ENCODE peak calls at places on chromosomes 7 and 10, in eight cellular contexts. H is hippocampal formation, A is kidney epithelial cell, W is nephron progenitor cell, F is colonic mucosa, O is T-helper 9 cell, E is HCT116, N is left ventricle myocardium inferior. I is an unnamed sample.

GRCh38 chr10:27242951-27243551 is 2.5 kb upstream of the ACBD5 start:
- DNase-seq in N (peak), H (peak), F (peak), O (peak), W (peak), A (peak), E (peak), I (peak)

GRCh38 chr7:157488966-157489365 is 152.2 kb downstream of the DNAJB6 start:
- DNase-seq in E (no peak), A (no peak), W (no peak), N (no peak), O (no peak), H (no peak), F (no peak), I (no peak)

GRCh38 chr10:114694735-114695134 is 36.7 kb upstream of the ABLIM1 start:
- DNase-seq in F (peak), E (peak), H (no peak), O (peak), A (no peak), W (peak), N (no peak), I (no peak)

GRCh38 chr10:128151031-128151430 is 24.8 kb upstream of the MKI67 start:
- DNase-seq in A (no peak), N (no peak), W (peak), O (no peak), H (no peak), F (no peak), E (no peak), I (no peak)

GRCh38 chr7:92781117-92781720 is 55.2 kb downstream of the CDK6 start:
- DNase-seq in E (no peak), O (no peak), F (no peak), N (peak), H (peak), A (no peak), W (no peak), I (no peak)

GRCh38 chr10:132850896-132851295 is 64.9 kb upstream of the NKX6-2 start:
- DNase-seq in N (no peak), W (no peak), F (peak), A (no peak), O (no peak), E (no peak), H (no peak), I (no peak)

GRCh38 chr7:158880973-158881372 is 24.6 kb downstream of the DYNC2I1 start:
- DNase-seq in O (no peak), N (no peak), H (no peak), W (no peak), F (no peak), A (no peak), E (no peak), I (no peak)

GRCh38 chr10:122494173-122494820 is 32.9 kb downstream of the HTRA1 start:
- DNase-seq in O (no peak), F (no peak), N (no peak), E (no peak), W (no peak), A (no peak), H (no peak), I (no peak)

GRCh38 chr10:104089621-104090020 is 3.9 kb upstream of the COL17A1 start:
- DNase-seq in W (no peak), E (no peak), F (no peak), H (no peak), A (no peak), O (no peak), N (no peak), I (no peak)

GRCh38 chr10:70142555-70142954 is 3.9 kb downstream of the TYSND1 start:
- DNase-seq in E (no peak), N (no peak), H (no peak), F (no peak), W (no peak), O (no peak), A (no peak), I (no peak)

GRCh38 chr7:44712012-44712411 is 36.6 kb upstream of the ZMIZ2 start:
- DNase-seq in E (no peak), A (peak), H (no peak), W (no peak), N (no peak), F (no peak), O (no peak), I (no peak)

GRCh38 chr7:1547777-1548437 is 8.1 kb downstream of the TMEM184A start:
- DNase-seq in O (no peak), W (no peak), H (no peak), E (no peak), A (no peak), N (no peak), F (no peak), I (no peak)

GRCh38 chr7:39589323-39590111 is 23.3 kb downstream of the YAE1 start:
- DNase-seq in A (peak), E (peak), O (peak), N (no peak), W (no peak), F (no peak), H (no peak), I (no peak)

GRCh38 chr7:132280335-132280734 is 295.9 kb downstream of the PLXNA4 start:
- DNase-seq in F (no peak), N (no peak), O (no peak), E (no peak), A (no peak), W (no peak), H (no peak), I (no peak)

GRCh38 chr7:2873146-2873545 is 29.0 kb upstream of the GNA12 start:
- DNase-seq in H (no peak), W (no peak), A (no peak), N (peak), E (no peak), O (no peak), F (no peak), I (no peak)

GRCh38 chr10:112244197-112244596 is 39.0 kb upstream of the TECTB start:
- DNase-seq in F (no peak), H (no peak), O (no peak), N (no peak), A (no peak), W (no peak), E (no peak), I (no peak)

GRCh38 chr7:34837826-34838225 is 179.8 kb downstream of the NPSR1 start:
- DNase-seq in A (no peak), E (no peak), N (no peak), O (no peak), W (no peak), H (no peak), F (no peak), I (no peak)

GRCh38 chr10:6912021-6912420 is 331.9 kb upstream of the PRKCQ start:
- DNase-seq in N (no peak), E (no peak), W (no peak), A (no peak), O (no peak), F (no peak), H (no peak), I (no peak)

GRCh38 chr10:36494386-36494785 is 631.0 kb upstream of the ANKRD30A start:
- DNase-seq in H (no peak), O (no peak), N (no peak), E (no peak), F (no peak), W (no peak), A (no peak), I (no peak)

GRCh38 chr7:98659746-98660145 is 42.7 kb downstream of the NPTX2 start:
- DNase-seq in A (no peak), O (no peak), W (no peak), N (no peak), E (no peak), H (no peak), F (no peak), I (no peak)

GRCh38 chr7:134660242-134660785 is 13.7 kb downstream of the BPGM start:
- DNase-seq in N (no peak), H (no peak), A (no peak), E (no peak), W (no peak), O (no peak), F (no peak), I (no peak)

GRCh38 chr7:32785365-32785764 is 106.2 kb downstream of the KBTBD2 start:
- DNase-seq in N (no peak), E (no peak), A (no peak), O (no peak), H (peak), F (no peak), W (no peak), I (no peak)

GRCh38 chr7:29557954-29558353 is 5.7 kb upstream of the PRR15 start:
- DNase-seq in F (no peak), N (no peak), H (peak), A (no peak), W (no peak), E (no peak), O (no peak), I (peak)

GRCh38 chr7:106022193-106022821 is 59.2 kb downstream of the CDHR3 start:
- DNase-seq in F (no peak), E (no peak), A (no peak), O (peak), W (no peak), H (no peak), N (no peak), I (peak)

GRCh38 chr7:42671627-42672026 is 240.2 kb downstream of the C7orf25 start:
- DNase-seq in F (no peak), N (no peak), H (no peak), E (no peak), A (no peak), O (no peak), W (no peak), I (no peak)

GRCh38 chr10:124626759-124627380 is 117.3 kb downstream of the FAM53B start:
- DNase-seq in O (no peak), F (peak), W (no peak), H (no peak), N (no peak), A (no peak), E (no peak), I (no peak)

GRCh38 chr7:128167316-128167691 is 73.8 kb upstream of the LEP start:
- DNase-seq in F (no peak), O (no peak), N (no peak), H (no peak), W (peak), E (no peak), A (peak), I (no peak)

GRCh38 chr10:31340343-31340742 is 21.3 kb downstream of the ZEB1 start:
- DNase-seq in F (no peak), A (no peak), E (no peak), N (no peak), W (no peak), O (no peak), H (no peak), I (no peak)

GRCh38 chr7:41237956-41238355 is 464.9 kb downstream of the INHBA start:
- DNase-seq in H (no peak), E (no peak), N (no peak), F (no peak), O (no peak), A (no peak), W (no peak), I (no peak)

GRCh38 chr7:2566890-2567662 is 8.3 kb downstream of the IQCE start:
- DNase-seq in H (no peak), W (no peak), A (no peak), F (peak), O (no peak), N (peak), E (no peak), I (no peak)

GRCh38 chr10:70324341-70324861 is 40.6 kb upstream of the NPFFR1 start:
- DNase-seq in E (no peak), W (peak), F (no peak), H (no peak), A (no peak), O (no peak), N (no peak), I (no peak)

GRCh38 chr10:132409667-132410028 is 12.6 kb downstream of the PWWP2B start:
- DNase-seq in O (no peak), F (no peak), H (no peak), A (no peak), E (no peak), W (no peak), N (no peak), I (no peak)

GRCh38 chr10:22252286-22252800 is 34.5 kb upstream of the EBLN1 start:
- DNase-seq in O (peak), E (no peak), W (peak), H (peak), F (peak), A (no peak), N (peak), I (peak)

GRCh38 chr10:30639946-30640786 is 10.6 kb upstream of the LYZL2 start:
- DNase-seq in W (peak), O (no peak), E (peak), H (no peak), N (no peak), F (no peak), A (peak), I (no peak)

GRCh38 chr7:140771826-140772225 is 75.3 kb downstream of the NDUFB2 start:
- DNase-seq in E (no peak), W (no peak), A (no peak), F (no peak), H (no peak), N (no peak), O (no peak), I (no peak)

GRCh38 chr7:91019686-91020385 is 244.4 kb upstream of the FZD1 start:
- DNase-seq in O (no peak), E (no peak), W (no peak), H (no peak), A (no peak), N (no peak), F (no peak), I (no peak)

GRCh38 chr7:26493737-26494423 is 202.2 kb downstream of the SNX10 start:
- DNase-seq in O (no peak), A (no peak), F (no peak), E (no peak), W (no peak), H (no peak), N (no peak), I (no peak)

I was measured in C1 segment of cervical spinal cord.